ENCODE peak calls at places on chromosomes 16 and 17, in nine cellular contexts. X, Z, A, I, R, J, P, F and G are unnamed samples.
A peak's percentile ranks its signal among the peaks of the same experiment; 100 is the strongest.

GRCh38 chr17:77429985-77430752 is 289.4 kb downstream of the SEC14L1 start:
- DNase-seq in X (peak; percentile 100), A (peak; percentile 79), I (peak; percentile 99), F (peak; percentile 86), Z (peak; percentile 91), P (peak; percentile 95), J (peak; percentile 88), R (peak; percentile 96), G (peak; percentile 68)

GRCh38 chr17:60563743-60564142 is 36.2 kb upstream of the PPM1D start:
- DNase-seq in R (no peak), X (no peak), A (no peak), I (no peak), J (no peak), Z (peak; percentile 68), P (no peak), F (no peak), G (no peak)

GRCh38 chr17:64647817-64648216 is 14.3 kb downstream of the SMURF2 start:
- DNase-seq in R (no peak), I (no peak), P (no peak), X (no peak), J (no peak), F (no peak), A (no peak), Z (no peak), G (no peak)

GRCh38 chr16:69031877-69032301 is 73.6 kb upstream of the HAS3 start:
- DNase-seq in J (peak; percentile 60), F (no peak), X (no peak), Z (peak; percentile 46), R (peak; percentile 35), P (peak; percentile 83), A (no peak), I (no peak), G (no peak)

GRCh38 chr17:3827124-3827773 is 18.8 kb downstream of the NCBP3 start:
- DNase-seq in I (peak; percentile 65), A (no peak), Z (peak; percentile 75), J (no peak), F (peak; percentile 71), X (peak; percentile 94), P (peak; percentile 70), R (peak; percentile 75), G (peak; percentile 43)

GRCh38 chr17:56834380-56835258 is 668 bp downstream of the DGKE start:
- DNase-seq in F (no peak), A (no peak), J (peak; percentile 74), I (peak; percentile 27), Z (peak; percentile 70), R (peak; percentile 56), X (peak; percentile 90), P (peak; percentile 78), G (peak; percentile 45)

GRCh38 chr17:80198144-80198661 is 21.9 kb downstream of the SGSH start:
- DNase-seq in R (no peak), A (no peak), J (no peak), P (peak; percentile 26), I (no peak), F (no peak), X (peak; percentile 78), Z (no peak), G (no peak)

GRCh38 chr17:73351764-73352163 is 40.0 kb upstream of the CDC42EP4 start:
- DNase-seq in F (no peak), R (no peak), I (no peak), Z (no peak), A (no peak), J (no peak), P (no peak), X (peak; percentile 69), G (no peak)

GRCh38 chr17:36544049-36544319 is 735 bp upstream of the GGNBP2 start:
- DNase-seq in R (no peak), X (peak; percentile 86), Z (peak; percentile 39), A (no peak), J (peak; percentile 41), I (peak; percentile 55), P (peak; percentile 72), F (peak; percentile 1), G (peak; percentile 29)

GRCh38 chr17:36546418-36547093 is 1.8 kb downstream of the GGNBP2 start:
- DNase-seq in X (no peak), P (no peak), A (no peak), F (peak; percentile 12), R (no peak), J (no peak), I (no peak), Z (no peak), G (no peak)

GRCh38 chr17:36545093-36545464 is 360 bp downstream of the GGNBP2 start:
- DNase-seq in J (peak; percentile 95), F (no peak), R (no peak), P (no peak), A (no peak), Z (no peak), I (no peak), X (no peak), G (no peak)

GRCh38 chr17:36544320-36545092 is at the start of gene GGNBP2:
- DNase-seq in P (peak; percentile 98), I (peak; percentile 95), J (peak; percentile 96), F (peak; percentile 92), R (peak; percentile 91), X (peak; percentile 99), A (peak; percentile 93), Z (peak; percentile 83), G (peak; percentile 86)

DNA sequence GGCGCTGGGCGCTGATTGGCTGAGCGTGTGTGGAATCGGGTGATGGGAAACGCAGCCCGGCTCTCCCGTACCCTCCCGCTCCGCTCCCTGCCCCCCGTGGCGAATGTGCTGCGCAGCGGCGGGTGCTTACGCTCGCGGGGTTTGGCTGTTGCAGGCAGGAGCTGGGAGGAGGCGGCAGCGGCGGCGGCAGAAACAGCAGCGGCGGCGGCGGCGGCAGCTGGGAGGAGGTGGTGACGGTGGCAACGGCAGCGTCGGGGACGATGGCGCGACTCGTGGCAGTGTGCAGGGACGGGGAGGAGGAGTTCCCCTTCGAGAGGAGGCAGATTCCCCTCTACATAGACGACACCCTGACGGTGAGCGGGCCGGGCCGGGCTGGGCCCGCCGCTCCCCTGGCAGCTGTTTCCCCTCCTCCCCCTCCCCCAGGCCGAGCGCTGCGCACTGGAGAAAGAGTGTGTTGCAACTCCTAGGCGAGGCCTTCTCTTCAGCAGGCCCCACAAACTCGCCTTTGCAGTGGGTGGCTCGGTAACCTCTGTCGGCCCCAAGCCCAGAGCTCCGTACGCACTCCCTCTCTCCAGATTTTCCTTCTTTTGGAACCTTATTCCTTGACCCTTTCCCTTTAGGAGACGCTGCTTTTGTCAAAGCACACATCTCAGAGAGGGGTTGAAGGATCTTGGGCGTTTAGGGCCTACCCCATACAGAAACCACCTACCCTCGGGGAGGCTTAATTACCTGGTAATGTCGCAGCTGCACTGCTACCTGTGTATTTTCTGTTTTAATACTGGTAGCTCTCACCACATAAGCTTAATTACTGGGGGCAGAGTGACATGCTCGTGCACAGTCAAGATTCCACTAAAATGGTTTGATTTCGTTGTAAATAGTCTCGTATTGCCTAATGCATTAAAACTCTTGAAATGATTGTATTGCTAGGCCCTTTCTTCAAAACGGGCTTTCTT is 1.0 kb downstream of the GGNBP2 start:
- DNase-seq in I (peak; percentile 97), P (peak; percentile 99), X (peak; percentile 100), R (peak; percentile 97), J (peak; percentile 80), A (peak; percentile 99), F (peak; percentile 95), Z (peak; percentile 93), G (peak; percentile 87)
- TF ChIP-seq CTCF in I (no peak), P (no peak), X (no peak), R (no peak), J (no peak), A (no peak), F (no peak), Z (no peak), G (peak; percentile 9)

DNA sequence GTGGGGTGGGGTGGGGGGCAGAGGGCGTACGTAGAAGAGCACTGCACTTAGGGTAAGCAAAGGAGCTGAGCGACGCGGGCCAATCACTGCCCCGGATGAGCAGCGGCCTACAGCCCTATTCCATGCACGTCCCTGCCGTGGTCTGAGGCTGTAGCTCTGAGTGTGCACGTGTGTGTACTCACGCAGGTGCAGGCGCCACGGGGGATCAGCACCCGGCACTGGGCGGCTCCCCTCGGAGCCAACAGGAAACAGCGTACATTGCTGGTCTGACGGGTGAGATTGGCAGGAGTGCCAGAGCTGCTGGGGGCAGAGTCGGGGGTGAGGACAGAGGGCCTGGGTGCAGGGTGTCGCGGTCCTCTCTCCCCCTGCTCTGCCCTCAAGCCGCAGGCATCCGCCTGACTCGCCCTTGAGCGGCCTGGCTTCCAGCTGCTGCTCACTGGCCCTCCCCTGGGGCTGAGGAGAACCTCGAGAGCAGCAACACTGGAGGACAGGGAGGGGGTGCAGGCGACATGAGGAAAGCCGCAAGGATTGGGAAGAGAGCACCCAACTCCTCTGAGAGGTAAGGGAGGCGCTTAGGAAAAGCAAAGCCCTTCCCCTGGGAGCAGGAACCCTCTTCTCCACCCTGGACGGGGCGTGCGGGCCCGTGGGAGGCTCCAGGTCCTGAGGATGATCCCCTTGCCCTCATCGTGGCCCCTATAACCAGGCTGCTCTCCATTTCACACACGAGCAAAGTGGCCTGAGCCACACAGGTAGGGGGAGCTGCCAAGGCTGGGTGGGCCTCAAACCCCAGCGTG is 57.8 kb downstream of the ENGASE start:
- DNase-seq in A (no peak), I (no peak), P (no peak), R (no peak), Z (no peak), F (no peak), J (no peak), X (no peak), G (no peak)
- H3K27me3 ChIP-seq in A (no peaks in the 10 kb centered on the region), I (peaks cover 2% of the 10 kb centered on the region), P (no peaks in the 10 kb centered on the region), R (peaks cover 11% of the 10 kb centered on the region), Z (peaks cover 98% of the 10 kb centered on the region), F (peaks cover 76% of the 10 kb centered on the region), J (no peaks in the 10 kb centered on the region), X (no peaks in the 10 kb centered on the region), G (peaks cover 58% of the 10 kb centered on the region)

GRCh38 chr16:29808219-29808900 is 2.0 kb downstream of the MAZ start:
- DNase-seq in J (no peak), F (no peak), X (no peak), A (no peak), Z (no peak), R (peak; percentile 74), I (no peak), P (no peak), G (no peak)

GRCh38 chr16:29806641-29807425 is 504 bp downstream of the MAZ start:
- DNase-seq in I (peak; percentile 48), A (no peak), X (peak; percentile 91), P (peak; percentile 71), F (peak; percentile 86), Z (peak; percentile 50), R (peak; percentile 76), J (peak; percentile 64), G (no peak)

GRCh38 chr16:29806096-29806579 is at the start of gene MAZ:
- DNase-seq in F (peak; percentile 90), P (peak; percentile 92), X (no peak), A (peak; percentile 93), I (no peak), Z (no peak), R (peak; percentile 95), J (no peak), G (no peak)

GRCh38 chr16:29809031-29809747 is 2.8 kb upstream of the PRRT2 start:
- DNase-seq in I (no peak), J (no peak), Z (no peak), R (peak; percentile 56), P (no peak), X (no peak), F (no peak), A (no peak), G (no peak)

GRCh38 chr16:29807426-29808218 is 1.3 kb downstream of the MAZ start:
- DNase-seq in A (peak; percentile 86), P (peak; percentile 92), X (peak; percentile 92), Z (peak; percentile 78), J (peak; percentile 86), F (peak; percentile 98), I (peak; percentile 96), R (peak; percentile 92), G (no peak)
- H3K4me1 ChIP-seq in A (peaks cover 31% of the 10 kb centered on the region), P (peaks cover 38% of the 10 kb centered on the region), X (peaks cover 19% of the 10 kb centered on the region), Z (peaks cover 39% of the 10 kb centered on the region), J (peaks cover 11% of the 10 kb centered on the region), F (peaks cover 37% of the 10 kb centered on the region), I (peaks cover 26% of the 10 kb centered on the region), R (peaks cover 54% of the 10 kb centered on the region), G (peaks cover 7% of the 10 kb centered on the region)

DNA sequence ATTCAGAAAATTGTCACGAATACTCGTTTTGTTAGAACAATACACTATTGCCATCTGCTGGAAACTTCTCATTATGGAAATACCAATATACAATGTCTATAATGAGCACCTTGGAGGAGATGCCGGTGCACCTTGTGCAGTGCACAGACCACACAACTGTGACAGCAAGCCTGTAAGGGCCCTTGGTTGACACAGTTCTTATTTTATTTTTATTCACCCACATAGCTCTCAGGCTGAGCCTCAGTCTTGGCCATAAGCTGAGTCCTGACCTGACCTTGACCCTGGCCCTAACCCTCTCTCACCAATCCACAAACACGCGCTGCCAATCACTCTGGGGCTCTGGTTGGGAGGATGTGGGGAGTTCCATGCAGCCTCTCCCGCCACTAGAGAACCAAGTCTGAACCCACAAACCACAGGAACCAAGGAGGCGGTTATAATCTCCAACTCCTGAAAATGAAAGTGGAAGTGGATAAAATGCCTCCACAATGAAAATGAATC is 7.6 kb downstream of the AIPL1 start:
- DNase-seq in F (no peak), A (no peak), R (no peak), X (no peak), P (no peak), Z (peak; percentile 48), J (no peak), I (peak; percentile 62), G (no peak)
- TF ChIP-seq CTCF in F (no peak), A (no peak), R (no peak), X (no peak), P (no peak), Z (peak; percentile 42), J (no peak), I (no peak), G (peak; percentile 43)